ENCODE peak calls at places on chromosomes 5 and 9, in seven cellular contexts. J, I, T, W, B, N and X are unnamed samples.

GRCh38 chr5:27598576-27598975 is 560.2 kb upstream of the CDH9 start:
- DNase-seq in J (no peak), I (no peak), T (no peak), W (no peak), B (no peak), N (no peak), X (no peak)

GRCh38 chr9:129567842-129568559 is 52.9 kb downstream of the C9orf50 start:
- DNase-seq in J (no peak), I (no peak), T (no peak), W (peak; percentile 58), B (no peak), N (peak; percentile 88), X (peak; percentile 76)

GRCh38 chr5:10854526-10855277 is 93.7 kb upstream of the DAP start:
- DNase-seq in J (no peak), I (no peak), T (no peak), W (no peak), B (no peak), N (peak; percentile 71), X (no peak)

GRCh38 chr9:111807197-111807596 is 12.5 kb upstream of the SHOC1 start:
- DNase-seq in J (no peak), I (no peak), T (no peak), W (no peak), B (no peak), N (no peak), X (no peak)

GRCh38 chr5:43042626-43043399 is 2.7 kb upstream of the ANXA2R start:
- DNase-seq in J (peak; percentile 76), I (peak; percentile 66), T (peak; percentile 56), W (peak; percentile 40), B (peak; percentile 57), N (peak; percentile 90), X (peak; percentile 90)

GRCh38 chr9:127976498-127976897 is 4.3 kb downstream of the EEIG1 start:
- DNase-seq in J (no peak), I (no peak), T (peak; percentile 27), W (no peak), B (peak; percentile 89), N (no peak), X (no peak)

GRCh38 chr5:64612349-64612961 is 77.8 kb upstream of the SHISAL2B start:
- DNase-seq in J (no peak), I (peak; percentile 32), T (no peak), W (peak; percentile 50), B (no peak), N (no peak), X (no peak)

GRCh38 chr5:74459984-74460383 is 180.5 kb downstream of the ENC1 start:
- DNase-seq in J (no peak), I (no peak), T (no peak), W (no peak), B (no peak), N (no peak), X (no peak)

GRCh38 chr9:127850286-127850830 is 4.1 kb downstream of the ENG start:
- DNase-seq in J (no peak), I (no peak), T (no peak), W (no peak), B (no peak), N (no peak), X (no peak)

GRCh38 chr5:96785271-96785670 is 22.5 kb downstream of the ERAP1 start:
- DNase-seq in J (no peak), I (no peak), T (no peak), W (no peak), B (no peak), N (no peak), X (no peak)

GRCh38 chr9:125203259-125203658 is 2.9 kb downstream of the RABEPK start:
- DNase-seq in J (no peak), I (no peak), T (no peak), W (no peak), B (no peak), N (no peak), X (no peak)

GRCh38 chr5:166236327-166236726 is 2055.1 kb upstream of the WWC1 start:
- DNase-seq in J (no peak), I (no peak), T (no peak), W (no peak), B (no peak), N (no peak), X (no peak)

GRCh38 chr5:43017438-43017820 is 22.7 kb downstream of the ANXA2R start:
- DNase-seq in J (no peak), I (no peak), T (peak; percentile 50), W (no peak), B (no peak), N (peak; percentile 77), X (no peak)

GRCh38 chr5:92553326-92553725 is 1027.7 kb downstream of the NR2F1-AS1 start:
- DNase-seq in J (no peak), I (no peak), T (no peak), W (no peak), B (no peak), N (no peak), X (no peak)

GRCh38 chr9:68705636-68706578 is 867 bp downstream of the PIP5K1B start:
- DNase-seq in J (no peak), I (no peak), T (peak; percentile 64), W (no peak), B (peak; percentile 37), N (peak; percentile 66), X (no peak)

GRCh38 chr5:452856-453710 is 10.1 kb downstream of the EXOC3 start:
- DNase-seq in J (no peak), I (peak; percentile 8), T (no peak), W (no peak), B (no peak), N (peak; percentile 49), X (no peak)

GRCh38 chr9:6605202-6605601 is 40.3 kb downstream of the GLDC start:
- DNase-seq in J (no peak), I (no peak), T (no peak), W (no peak), B (no peak), N (no peak), X (no peak)
- H3K4me3 ChIP-seq in J (no peak overlapping the region), I (no peak overlapping the region), T (no peak overlapping the region), W (no peak overlapping the region), B (no peak overlapping the region), N (no peak overlapping the region), X (no peak overlapping the region)

DNA sequence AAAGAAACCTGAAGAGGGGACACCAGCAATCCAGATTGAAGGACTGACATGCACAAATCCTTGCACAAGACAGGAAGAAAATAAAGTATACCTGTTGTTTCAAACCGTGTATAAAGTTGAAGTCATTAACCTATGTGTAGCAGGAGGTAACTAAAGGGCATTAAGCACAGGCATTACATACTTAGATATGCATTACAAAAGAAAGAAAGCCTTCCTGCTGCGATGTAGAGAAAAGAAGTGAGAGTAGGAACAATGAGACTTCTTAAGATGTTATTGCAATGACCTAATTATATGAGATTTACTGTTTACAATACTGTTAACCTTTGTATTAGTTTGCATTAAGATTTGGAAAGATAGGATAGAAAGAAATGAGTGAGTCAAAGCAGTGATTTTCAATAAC is 308.9 kb upstream of the PTPRD start:
- DNase-seq in J (no peak), I (no peak), T (no peak), W (no peak), B (no peak), N (no peak), X (no peak)
- H3K27ac ChIP-seq in J (no peak overlapping the region), I (no peak overlapping the region), T (no peak overlapping the region), W (no peak overlapping the region), B (no peak overlapping the region), N (no peak overlapping the region), X (no peak overlapping the region)

GRCh38 chr5:29845206-29845605 is 1348.3 kb upstream of the CDH6 start:
- DNase-seq in J (no peak), I (no peak), T (no peak), W (no peak), B (no peak), N (no peak), X (no peak)
- H3K4me3 ChIP-seq in J (no peak overlapping the region), I (no peak overlapping the region), T (no peak overlapping the region), W (no peak overlapping the region), B (no peak overlapping the region), N (no peak overlapping the region), X (no peak overlapping the region)

DNA sequence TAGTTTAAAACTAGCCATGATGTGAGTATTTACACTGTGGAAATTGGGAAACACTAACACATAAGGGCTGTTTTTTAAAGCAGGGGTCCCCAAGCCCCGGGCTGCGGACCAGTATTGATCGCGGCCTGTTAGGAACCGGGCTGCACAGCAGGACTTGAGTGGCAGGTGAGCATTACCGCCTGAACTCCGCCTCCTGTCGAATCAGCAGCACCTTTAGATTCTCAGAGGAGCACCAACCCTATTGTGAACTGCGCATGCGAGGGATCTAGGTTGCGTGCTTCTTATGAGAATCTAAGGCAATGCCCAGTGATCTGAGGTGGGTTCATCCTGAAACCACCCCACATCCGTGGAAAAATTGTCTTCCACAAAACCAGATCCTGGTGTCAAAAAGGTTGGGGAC is 127.8 kb downstream of the PCSK5 start:
- DNase-seq in J (no peak), I (no peak), T (no peak), W (no peak), B (no peak), N (no peak), X (no peak)
- H3K27ac ChIP-seq in J (no peak overlapping the region), I (no peak overlapping the region), T (no peak overlapping the region), W (no peak overlapping the region), B (no peak overlapping the region), N (no peak overlapping the region), X (no peak overlapping the region)

DNA sequence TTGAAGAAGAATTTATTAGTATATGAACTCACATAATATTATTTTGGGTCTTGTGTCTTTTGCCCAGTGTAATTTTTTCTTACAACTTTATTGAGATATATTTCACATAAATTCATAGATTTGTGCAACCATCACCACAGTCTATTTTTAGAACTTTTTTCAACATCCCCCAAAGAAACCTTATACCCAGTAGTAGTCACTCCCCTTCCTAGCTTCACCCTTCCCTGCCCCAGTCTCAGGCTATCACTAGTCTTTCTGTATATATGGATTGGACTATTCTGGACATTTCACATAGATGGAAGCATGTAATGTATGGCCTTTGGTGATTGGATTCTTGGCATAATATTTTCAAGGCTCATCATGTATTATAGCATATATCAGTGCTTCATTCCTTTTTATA is 67.8 kb downstream of the MAN2A1 start:
- DNase-seq in J (no peak), I (no peak), T (no peak), W (no peak), B (no peak), N (no peak), X (no peak)
- H3K4me3 ChIP-seq in J (no peak overlapping the region), I (no peak overlapping the region), T (no peak overlapping the region), W (no peak overlapping the region), B (no peak overlapping the region), N (no peak overlapping the region), X (no peak overlapping the region)

GRCh38 chr9:87973791-87974292 is 491 bp downstream of the CDK20 start:
- DNase-seq in J (no peak), I (no peak), T (no peak), W (no peak), B (peak; percentile 38), N (no peak), X (no peak)
- H3K27ac ChIP-seq in J (peak overlapping the region; percentile 67), I (peak overlapping the region; percentile 58), T (peak overlapping the region; percentile 57), W (peak overlapping the region; percentile 84), B (peak overlapping the region; percentile 84), N (peak overlapping the region; percentile 67), X (peak overlapping the region; percentile 66)

GRCh38 chr5:68070641-68071191 is 144.8 kb upstream of the PIK3R1 start:
- DNase-seq in J (no peak), I (no peak), T (no peak), W (no peak), B (no peak), N (no peak), X (no peak)
- H3K4me3 ChIP-seq in J (no peak overlapping the region), I (no peak overlapping the region), T (no peak overlapping the region), W (no peak overlapping the region), B (no peak overlapping the region), N (no peak overlapping the region), X (no peak overlapping the region)